ENCODE peak calls at places on chromosomes 5 and 9, in four cellular contexts. P, H, G and E are unnamed samples.

GRCh38 chr9:95580812-95581761 is 64.3 kb upstream of the PTCH1 start:
- DNase-seq in P (no peak), H (no peak), G (no peak), E (no peak)

GRCh38 chr5:90866333-90866732 is 307.7 kb downstream of the ADGRV1 start:
- DNase-seq in P (no peak), H (peak), G (peak), E (no peak)

GRCh38 chr9:134666801-134667200 is 25.2 kb downstream of the COL5A1 start:
- DNase-seq in P (no peak), H (no peak), G (no peak), E (no peak)

GRCh38 chr5:176415240-176416122 is 858 bp downstream of the CLTB start:
- DNase-seq in P (no peak), H (peak), G (no peak), E (no peak)

GRCh38 chr5:169300468-169301385 is at the start of gene SLIT3:
- DNase-seq in P (peak), H (peak), G (no peak), E (no peak)

GRCh38 chr5:175743676-175744210 is 85.9 kb downstream of the HRH2 start:
- DNase-seq in P (no peak), H (no peak), G (no peak), E (no peak)

GRCh38 chr5:5330723-5331530 is 91.5 kb upstream of the ICE1 start:
- DNase-seq in P (no peak), H (no peak), G (no peak), E (no peak)

GRCh38 chr5:156354571-156354970 is 27.6 kb downstream of the SGCD start:
- DNase-seq in P (no peak), H (no peak), G (no peak), E (no peak)

GRCh38 chr5:82045526-82046267 is 73.9 kb downstream of the ATG10 start:
- DNase-seq in P (no peak), H (no peak), G (no peak), E (no peak)

GRCh38 chr9:126113176-126113575 is 213.5 kb upstream of the MVB12B start:
- DNase-seq in P (no peak), H (no peak), G (no peak), E (no peak)

DNA sequence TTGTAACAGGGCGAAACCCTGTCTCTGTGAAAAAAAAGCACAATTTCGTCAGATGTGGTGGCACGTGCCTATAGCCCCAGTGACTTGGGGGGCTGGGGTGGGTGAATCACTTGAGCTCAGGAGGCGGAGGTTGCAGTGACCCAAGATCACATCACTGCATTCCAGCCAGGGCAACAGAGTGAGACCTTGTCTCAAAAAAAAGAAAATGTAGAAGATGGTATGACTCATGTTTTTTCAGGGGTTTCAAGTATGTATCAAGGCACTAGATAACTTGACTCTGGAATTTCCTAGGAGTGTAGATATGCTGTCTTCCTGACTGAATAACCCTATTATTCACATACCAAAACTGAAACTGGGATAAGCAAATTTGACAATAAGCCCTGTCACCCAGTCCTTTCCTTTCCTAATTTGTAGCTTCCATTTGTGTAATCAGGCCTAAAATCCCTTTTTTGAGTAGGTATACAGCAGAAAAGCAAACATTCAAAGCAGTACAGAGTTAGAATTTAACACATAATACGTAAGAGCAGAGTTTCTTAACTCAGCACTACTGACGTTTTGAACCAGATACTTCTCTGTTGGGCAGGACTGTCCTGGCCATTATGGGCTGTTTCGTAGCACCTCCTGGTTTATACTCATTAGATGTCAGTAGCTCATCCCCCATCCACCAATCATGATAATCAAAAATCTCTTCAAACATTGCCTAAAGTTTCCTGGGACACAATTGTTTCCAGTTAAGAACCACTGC is 17.3 kb upstream of the ANKRD18B start:
- DNase-seq in P (no peak), H (no peak), G (peak), E (no peak)
- TF ChIP-seq BRCA1 in P (no peak), H (no peak), G (no peak), E (no peak)

GRCh38 chr9:131015876-131016397 is 7.0 kb downstream of the LAMC3 start:
- DNase-seq in P (no peak), H (peak), G (no peak), E (no peak)

GRCh38 chr9:131013771-131014676 is 5.0 kb downstream of the LAMC3 start:
- DNase-seq in P (no peak), H (peak), G (no peak), E (no peak)

GRCh38 chr9:131013015-131013755 is 4.2 kb downstream of the LAMC3 start:
- DNase-seq in P (no peak), H (peak), G (no peak), E (no peak)

GRCh38 chr9:131017067-131017466 is 8.1 kb downstream of the LAMC3 start:
- DNase-seq in P (no peak), H (peak), G (no peak), E (no peak)

GRCh38 chr9:131015112-131015511 is 6.1 kb downstream of the LAMC3 start:
- DNase-seq in P (no peak), H (no peak), G (no peak), E (no peak)
- TF ChIP-seq BRCA1 in P (no peak), H (no peak), G (no peak), E (no peak)

DNA sequence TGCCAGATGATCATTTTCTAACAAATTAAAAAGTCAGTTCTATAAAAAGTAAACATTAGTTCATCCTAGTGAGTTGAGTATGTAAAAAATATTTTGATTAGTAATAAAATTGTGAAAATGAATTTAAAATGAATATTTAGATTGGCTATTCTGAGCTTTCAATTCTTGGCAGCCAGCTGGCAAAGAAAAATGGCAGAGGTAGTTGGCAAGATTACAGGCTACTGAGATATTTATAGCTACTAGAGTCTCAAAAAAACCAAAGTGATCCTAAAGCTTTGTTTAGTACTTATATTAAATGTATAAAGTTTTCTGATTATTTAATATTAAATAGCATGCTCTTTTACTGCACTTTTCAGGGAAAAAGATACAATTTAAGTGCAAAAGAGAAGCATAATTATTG is 25.0 kb downstream of the SGTB start:
- DNase-seq in P (no peak), H (no peak), G (no peak), E (no peak)
- TF ChIP-seq BRCA1 in P (no peak), H (no peak), G (no peak), E (no peak)

GRCh38 chr9:119933191-119933590 is 564.0 kb upstream of the BRINP1 start:
- DNase-seq in P (no peak), H (no peak), G (no peak), E (no peak)
- TF ChIP-seq BRCA1 in P (no peak), H (no peak), G (no peak), E (no peak)